ENCODE peak calls at places on chromosome 21, in six cellular contexts. T, S, H, M, Z and W are unnamed samples.

GRCh38 chr21:15692711-15693110 is 37.1 kb upstream of the USP25 start:
- DNase-seq in Z (no peak), S (no peak), H (no peak), T (no peak), M (no peak), W (no peak)

GRCh38 chr21:32257952-32258785 is 20.7 kb downstream of the MIS18A start:
- DNase-seq in Z (peak), H (no peak), S (no peak), T (peak), M (peak), W (peak)

GRCh38 chr21:16305686-16306085 is 575.9 kb downstream of the USP25 start:
- DNase-seq in T (no peak), M (no peak), S (no peak), Z (no peak), H (no peak), W (no peak)

GRCh38 chr21:14895792-14896191 is 169.0 kb downstream of the NRIP1 start:
- DNase-seq in Z (no peak), M (no peak), S (no peak), T (no peak), H (no peak), W (no peak)

GRCh38 chr21:36134820-36135390 is at the start of gene CBR3:
- DNase-seq in T (peak), H (no peak), Z (peak), M (peak), S (peak), W (peak)

GRCh38 chr21:37244506-37245083 is 22.5 kb downstream of the VPS26C start:
- DNase-seq in M (no peak), T (no peak), H (no peak), Z (no peak), S (no peak), W (peak)

GRCh38 chr21:25541042-25541441 is 66.2 kb downstream of the MRPL39 start:
- DNase-seq in S (no peak), M (no peak), T (no peak), Z (no peak), H (no peak), W (no peak)

GRCh38 chr21:16865612-16866011 is 647.2 kb upstream of the CXADR start:
- DNase-seq in T (no peak), H (no peak), M (no peak), Z (no peak), S (no peak), W (no peak)

GRCh38 chr21:36613064-36613463 is 85.9 kb upstream of the SIM2 start:
- DNase-seq in S (no peak), H (no peak), T (no peak), M (no peak), Z (no peak), W (no peak)

GRCh38 chr21:17819878-17820232 is 699 bp upstream of the C21orf91 start:
- DNase-seq in S (no peak), M (no peak), Z (no peak), H (peak), T (peak), W (no peak)

GRCh38 chr21:25220169-25220568 is 387.1 kb downstream of the MRPL39 start:
- DNase-seq in S (no peak), H (no peak), T (no peak), Z (no peak), M (no peak), W (no peak)

GRCh38 chr21:18298228-18298627 is 53.6 kb downstream of the CHODL start:
- DNase-seq in H (no peak), T (no peak), M (no peak), Z (no peak), S (no peak), W (no peak)

GRCh38 chr21:43012596-43012995 is 38.2 kb downstream of the PKNOX1 start:
- DNase-seq in M (no peak), H (no peak), T (no peak), Z (no peak), S (no peak), W (no peak)

GRCh38 chr21:36696390-36696639 is 2.6 kb upstream of the SIM2 start:
- DNase-seq in Z (no peak), M (no peak), H (no peak), S (no peak), T (no peak), W (no peak)

GRCh38 chr21:16572032-16572431 is 842.2 kb downstream of the USP25 start:
- DNase-seq in T (no peak), S (no peak), Z (no peak), H (no peak), M (no peak), W (no peak)

GRCh38 chr21:33350676-33351075 is 25.9 kb downstream of the IFNAR1 start:
- DNase-seq in T (no peak), M (no peak), Z (no peak), H (no peak), S (no peak), W (no peak)

GRCh38 chr21:16605588-16605987 is 875.8 kb downstream of the USP25 start:
- DNase-seq in H (no peak), S (no peak), M (peak), T (no peak), Z (no peak), W (peak)

GRCh38 chr21:36861924-36862323 is 104.5 kb downstream of the HLCS start:
- DNase-seq in H (no peak), Z (no peak), T (no peak), S (no peak), M (no peak), W (no peak)

GRCh38 chr21:36976882-36977651 is 10.6 kb upstream of the HLCS start:
- DNase-seq in S (peak), T (peak), Z (peak), M (peak), H (no peak), W (peak)

GRCh38 chr21:16330340-16331319 is 600.8 kb downstream of the USP25 start:
- DNase-seq in Z (no peak), S (no peak), T (peak), H (no peak), M (peak), W (peak)

GRCh38 chr21:36589352-36589971 is 109.5 kb upstream of the SIM2 start:
- DNase-seq in S (no peak), Z (peak), M (peak), H (no peak), T (peak), W (peak)

GRCh38 chr21:17370263-17370662 is 142.6 kb upstream of the CXADR start:
- DNase-seq in T (no peak), S (no peak), M (no peak), Z (peak), H (no peak), W (no peak)

GRCh38 chr21:16534408-16535099 is 804.8 kb downstream of the USP25 start:
- DNase-seq in S (no peak), M (peak), T (no peak), Z (peak), H (no peak), W (peak)

DNA sequence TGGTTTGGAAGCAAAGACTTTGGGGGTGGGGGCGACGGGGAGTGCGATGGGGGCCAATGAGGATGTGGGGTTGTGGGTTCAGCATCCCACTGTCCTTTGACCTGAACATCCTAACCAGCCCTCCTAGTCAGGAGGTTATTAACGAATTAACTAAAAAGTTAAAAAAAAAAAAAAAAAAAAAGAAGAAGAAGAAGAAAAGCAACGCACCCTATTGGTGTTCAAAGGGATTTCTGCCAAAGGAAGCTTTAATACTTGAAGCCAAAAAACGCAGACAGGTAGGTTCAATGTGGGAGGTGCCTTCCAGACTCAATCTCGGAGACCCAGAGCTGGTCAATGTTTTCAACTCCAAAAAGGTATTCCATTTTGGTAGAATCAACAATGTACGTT is 2.2 kb downstream of the CLIC6 start:
- DNase-seq in Z (no peak), S (no peak), T (no peak), H (no peak), M (no peak), W (no peak)
- H3K4me3 ChIP-seq in Z (no peak), S (peak), T (no peak), H (peak), M (no peak), W (no peak)

GRCh38 chr21:38833122-38833521 is 27.4 kb downstream of the ETS2 start:
- DNase-seq in S (no peak), T (no peak), Z (no peak), M (no peak), H (no peak), W (no peak)
- TF ChIP-seq CTCF in S (no peak), T (no peak), Z (no peak), M (peak), H (no peak), W (no peak)

GRCh38 chr21:26846036-26846931 is 1.1 kb upstream of the ADAMTS1 start:
- DNase-seq in H (peak), T (no peak), S (peak), M (peak), Z (peak), W (peak)
- H3K4me3 ChIP-seq in H (peak), T (peak), S (peak), M (peak), Z (peak), W (peak)

GRCh38 chr21:39445339-39446269 is at the start of gene LCA5L:
- DNase-seq in H (peak), Z (peak), T (peak), M (peak), S (peak), W (peak)
- TF ChIP-seq CTCF in H (no peak), Z (no peak), T (peak), M (no peak), S (no peak), W (no peak)

GRCh38 chr21:41801256-41801655 is 34.4 kb upstream of the RIPK4 start:
- DNase-seq in S (no peak), Z (no peak), T (no peak), M (no peak), H (no peak), W (no peak)

GRCh38 chr21:41799763-41800162 is 32.9 kb upstream of the RIPK4 start:
- DNase-seq in S (no peak), M (no peak), T (peak), H (no peak), Z (no peak), W (no peak)

GRCh38 chr21:41800425-41801186 is 33.8 kb upstream of the RIPK4 start:
- DNase-seq in S (no peak), M (no peak), H (no peak), T (no peak), Z (no peak), W (no peak)

GRCh38 chr21:41796476-41797080 is 29.7 kb upstream of the RIPK4 start:
- DNase-seq in H (no peak), T (no peak), Z (no peak), S (no peak), M (no peak), W (no peak)

DNA sequence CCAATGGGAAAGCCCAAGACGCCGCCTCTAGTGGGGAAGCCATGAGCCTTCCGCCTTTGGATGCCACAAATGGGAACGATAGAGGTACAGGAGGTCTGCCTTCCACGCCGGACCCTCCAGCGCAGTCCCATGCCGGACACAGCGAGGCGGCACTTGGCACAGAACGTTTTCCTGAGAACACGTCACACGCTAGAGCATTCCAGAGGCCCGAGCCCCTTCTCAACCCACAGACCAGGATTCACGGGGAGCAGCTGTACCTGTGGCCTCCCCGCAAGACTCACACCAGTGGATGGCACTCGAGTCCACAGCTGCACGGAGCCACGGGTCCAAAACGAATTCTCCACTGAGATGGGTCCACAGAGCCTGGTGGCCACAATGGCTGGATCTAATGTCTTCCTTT is 31.5 kb upstream of the RIPK4 start:
- DNase-seq in S (no peak), M (no peak), T (no peak), Z (no peak), H (no peak), W (no peak)
- H3K4me3 ChIP-seq in S (no peak), M (no peak), T (no peak), Z (no peak), H (no peak), W (no peak)

DNA sequence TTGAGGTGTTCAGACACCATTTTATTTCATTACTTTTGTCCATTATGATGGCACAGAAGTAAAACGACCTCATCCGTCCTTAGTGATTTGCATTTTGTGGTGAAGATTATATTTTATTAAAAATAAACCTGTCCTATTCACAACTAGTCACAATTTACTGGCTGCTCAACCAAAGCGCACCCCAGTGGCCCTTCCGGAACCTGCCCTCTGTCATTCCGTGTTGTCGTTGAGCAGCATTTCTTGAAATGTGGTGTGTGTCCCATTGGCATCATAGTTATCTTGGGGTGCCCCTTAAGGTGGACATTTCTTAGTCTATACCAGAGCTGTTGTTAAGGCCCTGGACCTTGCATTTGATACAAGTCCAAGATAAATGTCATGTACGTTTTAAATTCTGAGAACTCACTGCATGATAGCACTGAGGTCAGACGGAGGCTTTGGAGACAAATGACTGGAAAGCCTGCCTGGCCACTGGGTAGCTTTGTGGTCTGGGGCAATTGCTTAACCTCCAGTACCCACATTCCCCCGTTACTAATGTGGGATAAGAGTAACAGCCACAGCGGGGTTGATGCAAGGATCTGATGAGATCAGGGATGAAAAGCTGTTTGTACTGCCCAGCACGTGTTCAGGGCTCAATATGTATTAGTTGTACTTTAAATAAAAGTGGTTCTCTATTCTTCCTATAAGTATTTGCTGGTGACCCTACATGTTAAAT is 36.2 kb downstream of the BACH1 start:
- DNase-seq in T (no peak), S (no peak), M (no peak), H (no peak), Z (no peak), W (no peak)
- TF ChIP-seq CTCF in T (no peak), S (no peak), M (no peak), H (no peak), Z (no peak), W (no peak)

GRCh38 chr21:38494254-38494648 is 4.0 kb downstream of the ERG start:
- DNase-seq in S (no peak), Z (no peak), H (no peak), M (no peak), T (no peak), W (no peak)
- H3K4me3 ChIP-seq in S (peak), Z (no peak), H (no peak), M (no peak), T (no peak), W (no peak)

GRCh38 chr21:44791993-44792392 is 9.6 kb downstream of the UBE2G2 start:
- DNase-seq in H (no peak), M (no peak), T (no peak), S (no peak), Z (no peak), W (no peak)

GRCh38 chr21:44791246-44791645 is 10.4 kb downstream of the UBE2G2 start:
- DNase-seq in T (no peak), H (no peak), S (no peak), M (no peak), Z (no peak), W (no peak)

GRCh38 chr21:44792653-44793052 is 9.0 kb downstream of the UBE2G2 start:
- DNase-seq in T (no peak), H (no peak), M (no peak), S (no peak), Z (no peak), W (no peak)

GRCh38 chr21:44790401-44790800 is 11.2 kb downstream of the UBE2G2 start:
- DNase-seq in Z (no peak), H (no peak), M (no peak), T (no peak), S (no peak), W (no peak)

GRCh38 chr21:44789880-44790279 is 11.7 kb downstream of the UBE2G2 start:
- DNase-seq in M (no peak), S (no peak), Z (no peak), H (no peak), T (no peak), W (no peak)
- TF ChIP-seq CTCF in M (no peak), S (no peak), Z (no peak), H (no peak), T (no peak), W (no peak)

GRCh38 chr21:46078322-46078981 is 19.5 kb upstream of the COL6A2 start:
- DNase-seq in M (no peak), H (no peak), S (peak), T (no peak), Z (peak), W (no peak)
- H3K4me3 ChIP-seq in M (no peak), H (no peak), S (no peak), T (no peak), Z (no peak), W (no peak)